ENCODE peak calls at places on chromosome 15, in eight cellular contexts. U is AG10803; X is HCT116; F is NT2/D1; Y is CD4-positive, alpha-beta memory T cell; H is right atrium auricular region; P is heart left ventricle; D is stomach. N is an unnamed sample.

GRCh38 chr15:52558196-52558595 is 10.6 kb downstream of the ARPP19 start:
- DNase-seq in X (no peak), F (no peak), H (no peak), Y (peak), D (no peak), U (peak), P (no peak), N (no peak)

GRCh38 chr15:88256261-88257230 is at the start of gene NTRK3:
- DNase-seq in X (no peak), H (no peak), F (no peak), Y (no peak), P (no peak), U (peak), D (no peak), N (no peak)

GRCh38 chr15:69729167-69729748 is 276.6 kb downstream of the RPLP1 start:
- DNase-seq in X (peak), Y (peak), U (peak), H (no peak), P (no peak), D (peak), F (no peak), N (no peak)

GRCh38 chr15:41899854-41900442 is 6.1 kb upstream of the SPTBN5 start:
- DNase-seq in Y (no peak), U (no peak), F (no peak), P (peak), H (no peak), X (no peak), D (no peak), N (no peak)

GRCh38 chr15:65659502-65660052 is 37.8 kb downstream of the SLC24A1 start:
- DNase-seq in U (no peak), F (no peak), P (no peak), H (no peak), Y (no peak), X (no peak), D (no peak), N (no peak)

GRCh38 chr15:93179072-93179471 is 90.1 kb upstream of the RGMA start:
- DNase-seq in P (peak), D (peak), U (no peak), Y (no peak), H (no peak), X (no peak), F (no peak), N (no peak)

GRCh38 chr15:69755571-69756310 is 303.1 kb downstream of the RPLP1 start:
- DNase-seq in H (no peak), U (no peak), X (no peak), P (no peak), Y (peak), F (no peak), D (no peak), N (no peak)

GRCh38 chr15:29698030-29698701 is 124.1 kb downstream of the TJP1 start:
- DNase-seq in F (no peak), P (no peak), H (no peak), D (no peak), U (peak), X (peak), Y (no peak), N (no peak)

GRCh38 chr15:77456746-77457618 is 36.3 kb downstream of the HMG20A start:
- DNase-seq in H (no peak), P (no peak), U (peak), D (no peak), F (no peak), Y (no peak), X (no peak), N (no peak)

GRCh38 chr15:33789141-33789540 is 179.2 kb upstream of the CHRM5 start:
- DNase-seq in F (no peak), H (no peak), D (no peak), X (no peak), P (no peak), U (peak), Y (no peak), N (no peak)

GRCh38 chr15:92606126-92606835 is 49.3 kb downstream of the FAM174B start:
- DNase-seq in H (no peak), Y (no peak), P (no peak), F (no peak), D (no peak), X (no peak), U (no peak), N (no peak)

GRCh38 chr15:64314456-64314855 is 41.5 kb downstream of the CSNK1G1 start:
- DNase-seq in Y (no peak), P (no peak), H (no peak), U (peak), X (no peak), D (no peak), F (no peak), N (no peak)

GRCh38 chr15:70715840-70716510 is 47.4 kb downstream of the UACA start:
- DNase-seq in U (no peak), D (no peak), P (peak), Y (no peak), F (no peak), X (no peak), H (no peak), N (no peak)

GRCh38 chr15:85689729-85690128 is 105.0 kb downstream of the KLHL25 start:
- DNase-seq in H (no peak), F (peak), Y (peak), U (peak), D (peak), X (no peak), P (no peak), N (no peak)

GRCh38 chr15:77819841-77820728 is 187.4 kb upstream of the LINGO1 start:
- DNase-seq in F (no peak), U (no peak), H (no peak), D (no peak), X (peak), P (no peak), Y (no peak), N (no peak)

GRCh38 chr15:90046846-90047481 is 45.8 kb downstream of the ZNF710 start:
- DNase-seq in X (no peak), Y (peak), H (no peak), P (peak), D (peak), F (no peak), U (no peak), N (peak)

GRCh38 chr15:65101418-65101890 is 13.5 kb downstream of the UBAP1L start:
- DNase-seq in X (peak), D (peak), Y (no peak), U (peak), F (peak), H (peak), P (peak), N (peak)

GRCh38 chr15:60299452-60300047 is 98.2 kb downstream of the ANXA2 start:
- DNase-seq in P (peak), Y (no peak), U (peak), H (no peak), D (peak), X (peak), F (no peak), N (no peak)

GRCh38 chr15:60052796-60053195 is 48.7 kb downstream of the FOXB1 start:
- DNase-seq in X (no peak), F (no peak), U (no peak), D (no peak), P (no peak), H (no peak), Y (no peak), N (no peak)

GRCh38 chr15:100588638-100589242 is 13.2 kb downstream of the LINS1 start:
- DNase-seq in U (no peak), Y (no peak), P (no peak), D (no peak), X (no peak), F (no peak), H (no peak), N (no peak)

GRCh38 chr15:36977620-36978610 is 122.4 kb downstream of the MEIS2 start:
- DNase-seq in U (no peak), F (no peak), X (no peak), Y (no peak), H (no peak), D (no peak), P (no peak), N (no peak)

GRCh38 chr15:95693917-95694316 is 636.6 kb upstream of the NR2F2 start:
- DNase-seq in H (no peak), D (no peak), Y (no peak), F (no peak), U (no peak), X (no peak), P (no peak), N (no peak)

GRCh38 chr15:70526221-70526973 is 237.0 kb downstream of the UACA start:
- DNase-seq in D (no peak), H (peak), X (peak), Y (no peak), U (peak), P (no peak), F (no peak), N (no peak)

GRCh38 chr15:81304226-81304625 is 19.7 kb downstream of the STARD5 start:
- DNase-seq in D (no peak), U (peak), H (peak), P (peak), X (no peak), F (no peak), Y (peak), N (no peak)

GRCh38 chr15:40680151-40680550 is 14.8 kb upstream of the RAD51 start:
- DNase-seq in X (no peak), D (no peak), P (no peak), F (no peak), Y (no peak), U (no peak), H (no peak), N (no peak)

GRCh38 chr15:63169796-63170195 is 12.5 kb upstream of the RPS27L start:
- DNase-seq in D (no peak), F (no peak), U (no peak), X (no peak), Y (no peak), P (no peak), H (peak), N (no peak)

GRCh38 chr15:67808821-67809220 is 16.5 kb upstream of the SKOR1 start:
- DNase-seq in P (no peak), F (no peak), U (no peak), X (no peak), Y (peak), D (no peak), H (no peak), N (no peak)
- H3K4me3 ChIP-seq in P (no peak), F (no peak), U (no peak), X (no peak), Y (no peak), D (no peak), H (no peak), N (no peak)

DNA sequence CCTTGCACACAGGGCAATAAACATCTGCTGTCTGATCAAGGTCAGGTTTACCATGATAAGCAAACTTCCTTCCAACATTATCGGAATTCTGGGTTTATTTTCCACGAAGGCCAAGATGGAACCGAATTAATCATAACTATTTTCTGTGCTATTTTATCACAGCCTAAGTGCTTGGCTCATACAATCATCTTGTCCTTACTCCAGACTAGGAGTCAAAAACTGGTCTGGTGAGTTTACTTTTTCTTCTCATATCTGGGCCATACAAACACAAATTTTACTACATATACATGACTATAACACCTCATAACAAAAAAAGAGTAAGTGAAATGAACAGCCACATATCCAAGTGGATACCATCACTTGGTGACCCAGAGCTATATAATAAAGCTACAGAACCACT is 2.3 kb downstream of the FBN1 start:
- DNase-seq in X (no peak), Y (no peak), D (no peak), H (no peak), P (no peak), F (no peak), U (no peak), N (peak)
- H3K4me3 ChIP-seq in X (no peak), Y (no peak), D (peak), H (peak), P (peak), F (no peak), U (peak), N (no peak)

GRCh38 chr15:98604983-98605382 is 43.4 kb upstream of the IGF1R start:
- DNase-seq in Y (no peak), U (no peak), P (no peak), X (no peak), D (no peak), H (peak), F (no peak), N (no peak)

GRCh38 chr15:98596131-98596530 is 52.2 kb upstream of the IGF1R start:
- DNase-seq in X (no peak), F (no peak), D (no peak), U (no peak), H (peak), P (no peak), Y (no peak), N (no peak)

GRCh38 chr15:98597666-98598065 is 50.7 kb upstream of the IGF1R start:
- DNase-seq in Y (no peak), X (no peak), F (peak), D (no peak), H (peak), U (no peak), P (no peak), N (no peak)

GRCh38 chr15:98596885-98597343 is 51.4 kb upstream of the IGF1R start:
- DNase-seq in F (no peak), X (no peak), H (no peak), Y (no peak), U (no peak), P (no peak), D (no peak), N (no peak)

GRCh38 chr15:98599911-98600685 is 48.2 kb upstream of the IGF1R start:
- DNase-seq in X (no peak), U (peak), F (no peak), H (peak), P (peak), D (no peak), Y (no peak), N (no peak)
- H3K4me3 ChIP-seq in X (no peak), U (peak), F (no peak), H (peak), P (peak), D (peak), Y (no peak), N (no peak)

GRCh38 chr15:74179983-74180688 is 6.6 kb downstream of the ISLR start:
- DNase-seq in H (no peak), F (no peak), X (no peak), U (peak), Y (no peak), D (no peak), P (peak), N (no peak)
- H3K4me3 ChIP-seq in H (no peak), F (no peak), X (no peak), U (no peak), Y (no peak), D (no peak), P (no peak), N (no peak)

GRCh38 chr15:75725021-75725718 is 12.5 kb upstream of the CSPG4 start:
- DNase-seq in D (no peak), U (no peak), F (no peak), Y (no peak), H (no peak), X (no peak), P (no peak), N (no peak)

GRCh38 chr15:75721462-75721922 is 8.8 kb upstream of the CSPG4 start:
- DNase-seq in P (no peak), Y (no peak), X (no peak), D (no peak), F (no peak), U (no peak), H (no peak), N (no peak)

GRCh38 chr15:75721923-75722870 is 9.5 kb upstream of the CSPG4 start:
- DNase-seq in H (no peak), D (no peak), Y (no peak), X (no peak), F (no peak), U (no peak), P (no peak), N (no peak)

GRCh38 chr15:75723847-75724660 is 11.4 kb upstream of the CSPG4 start:
- DNase-seq in P (peak), X (no peak), D (peak), F (no peak), H (peak), U (peak), Y (peak), N (peak)

DNA sequence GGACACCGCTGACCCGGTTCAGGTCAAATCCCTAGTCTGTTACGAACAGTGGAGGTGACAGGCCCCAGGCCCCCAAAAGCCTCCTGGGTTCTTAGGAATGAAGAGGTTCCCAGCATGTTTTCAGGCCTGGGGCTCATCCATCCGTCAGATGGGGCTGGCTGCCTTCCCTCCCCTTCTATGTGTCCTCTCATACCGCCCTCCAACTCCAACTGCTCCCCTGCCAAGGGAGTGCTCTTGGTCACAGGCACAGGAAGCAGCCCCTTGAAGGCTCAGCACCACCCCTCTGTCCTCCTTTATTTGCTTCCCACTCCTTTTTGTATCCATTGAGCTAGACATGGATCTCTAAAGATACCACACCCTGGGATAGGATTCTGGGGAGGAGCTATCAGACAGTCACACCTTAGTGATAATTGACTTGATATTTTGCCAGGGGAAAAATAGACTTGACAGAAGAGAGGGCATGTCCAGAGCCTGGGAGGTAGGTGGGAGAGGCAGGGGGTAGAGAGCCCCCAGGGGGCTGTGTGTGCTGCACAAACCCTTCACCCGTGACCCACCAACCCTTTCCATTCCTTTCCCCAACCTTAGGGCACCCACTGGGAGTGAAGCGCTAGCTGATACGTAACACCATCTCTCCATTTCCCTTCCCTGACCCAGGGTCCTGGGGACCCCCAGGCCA is 10.7 kb upstream of the CSPG4 start:
- DNase-seq in F (no peak), X (no peak), Y (no peak), U (no peak), P (no peak), H (no peak), D (no peak), N (no peak)
- H3K4me3 ChIP-seq in F (no peak), X (no peak), Y (no peak), U (no peak), P (no peak), H (no peak), D (no peak), N (no peak)

N was measured in LNCaP clone FGC.